ENCODE peak calls at places on chromosome 12, in six cellular contexts. One of them, this sample, is unnamed.

GRCh38 chr12:112908548-112908947 is 1.8 kb downstream of the OAS1 start:
- DNase-seq in effector memory CD4-positive, alpha-beta T cell: no peak
- DNase-seq in CD8-positive, alpha-beta T cell: no peak
- DNase-seq in testis: no peak
- DNase-seq in SJSA1: no peak
- DNase-seq in BJ: no peak
- DNase-seq in this sample: no peak

GRCh38 chr12:71024827-71025226 is 104.3 kb upstream of the PTPRR start:
- DNase-seq in effector memory CD4-positive, alpha-beta T cell: no peak
- DNase-seq in BJ: no peak
- DNase-seq in testis: no peak
- DNase-seq in SJSA1: no peak
- DNase-seq in CD8-positive, alpha-beta T cell: no peak
- DNase-seq in this sample: no peak

GRCh38 chr12:12003609-12004008 is 67.1 kb upstream of the BCL2L14 start:
- DNase-seq in CD8-positive, alpha-beta T cell: no peak
- DNase-seq in effector memory CD4-positive, alpha-beta T cell: no peak
- DNase-seq in BJ: no peak
- DNase-seq in testis: no peak
- DNase-seq in SJSA1: no peak
- DNase-seq in this sample: no peak

GRCh38 chr12:3242199-3242863 is 165.2 kb downstream of the TSPAN9 start:
- DNase-seq in effector memory CD4-positive, alpha-beta T cell: no peak
- DNase-seq in CD8-positive, alpha-beta T cell: no peak
- DNase-seq in BJ: no peak
- DNase-seq in SJSA1: no peak
- DNase-seq in testis: no peak
- DNase-seq in this sample: no peak

GRCh38 chr12:20423557-20423956 is 55.2 kb downstream of the PDE3A start:
- DNase-seq in testis: no peak
- DNase-seq in SJSA1: no peak
- DNase-seq in CD8-positive, alpha-beta T cell: no peak
- DNase-seq in effector memory CD4-positive, alpha-beta T cell: no peak
- DNase-seq in BJ: no peak
- DNase-seq in this sample: no peak

GRCh38 chr12:92753976-92754885 is 51.4 kb downstream of the PLEKHG7 start:
- DNase-seq in BJ: no peak
- DNase-seq in effector memory CD4-positive, alpha-beta T cell: no peak
- DNase-seq in SJSA1: no peak
- DNase-seq in testis: no peak
- DNase-seq in CD8-positive, alpha-beta T cell: no peak
- DNase-seq in this sample: peak; percentile 10

GRCh38 chr12:88235183-88235833 is 93.2 kb downstream of the TMTC3 start:
- DNase-seq in testis: no peak
- DNase-seq in effector memory CD4-positive, alpha-beta T cell: no peak
- DNase-seq in SJSA1: no peak
- DNase-seq in CD8-positive, alpha-beta T cell: no peak
- DNase-seq in BJ: no peak
- DNase-seq in this sample: no peak

GRCh38 chr12:102182635-102183034 is 15.0 kb downstream of the PMCH start:
- DNase-seq in testis: no peak
- DNase-seq in BJ: no peak
- DNase-seq in CD8-positive, alpha-beta T cell: no peak
- DNase-seq in SJSA1: no peak
- DNase-seq in effector memory CD4-positive, alpha-beta T cell: no peak
- DNase-seq in this sample: no peak

GRCh38 chr12:52181757-52182156 is 10.1 kb downstream of the KRT80 start:
- DNase-seq in BJ: no peak
- DNase-seq in testis: no peak
- DNase-seq in CD8-positive, alpha-beta T cell: no peak
- DNase-seq in SJSA1: peak; percentile 78
- DNase-seq in effector memory CD4-positive, alpha-beta T cell: no peak
- DNase-seq in this sample: no peak

GRCh38 chr12:3752741-3753486 is at the start of gene CRACR2A:
- DNase-seq in effector memory CD4-positive, alpha-beta T cell: peak; percentile 73
- DNase-seq in SJSA1: peak; percentile 57
- DNase-seq in CD8-positive, alpha-beta T cell: peak; percentile 79
- DNase-seq in BJ: no peak
- DNase-seq in testis: peak; percentile 59
- DNase-seq in this sample: peak; percentile 40

GRCh38 chr12:27143676-27144075 is 61.3 kb upstream of the C12orf71 start:
- DNase-seq in SJSA1: no peak
- DNase-seq in CD8-positive, alpha-beta T cell: no peak
- DNase-seq in testis: no peak
- DNase-seq in effector memory CD4-positive, alpha-beta T cell: no peak
- DNase-seq in BJ: no peak
- DNase-seq in this sample: no peak

GRCh38 chr12:98509063-98509462 is 6.3 kb upstream of the TMPO start:
- DNase-seq in SJSA1: peak; percentile 8
- DNase-seq in CD8-positive, alpha-beta T cell: no peak
- DNase-seq in testis: no peak
- DNase-seq in effector memory CD4-positive, alpha-beta T cell: no peak
- DNase-seq in BJ: no peak
- DNase-seq in this sample: no peak

GRCh38 chr12:119486599-119487154 is 106.9 kb upstream of the TMEM233 start:
- DNase-seq in SJSA1: no peak
- DNase-seq in effector memory CD4-positive, alpha-beta T cell: no peak
- DNase-seq in testis: no peak
- DNase-seq in CD8-positive, alpha-beta T cell: no peak
- DNase-seq in BJ: no peak
- DNase-seq in this sample: no peak

GRCh38 chr12:18160901-18161300 is 70.9 kb upstream of the RERGL start:
- DNase-seq in effector memory CD4-positive, alpha-beta T cell: no peak
- DNase-seq in SJSA1: no peak
- DNase-seq in CD8-positive, alpha-beta T cell: no peak
- DNase-seq in BJ: no peak
- DNase-seq in testis: no peak
- DNase-seq in this sample: no peak

GRCh38 chr12:78315018-78315417 is 484.3 kb downstream of the NAV3 start:
- DNase-seq in CD8-positive, alpha-beta T cell: no peak
- DNase-seq in BJ: no peak
- DNase-seq in effector memory CD4-positive, alpha-beta T cell: no peak
- DNase-seq in testis: no peak
- DNase-seq in SJSA1: no peak
- DNase-seq in this sample: no peak

GRCh38 chr12:78120866-78121590 is 290.3 kb downstream of the NAV3 start:
- DNase-seq in CD8-positive, alpha-beta T cell: no peak
- DNase-seq in testis: peak; percentile 46
- DNase-seq in BJ: no peak
- DNase-seq in SJSA1: no peak
- DNase-seq in effector memory CD4-positive, alpha-beta T cell: no peak
- DNase-seq in this sample: no peak

GRCh38 chr12:123393747-123394146 is 9.8 kb downstream of the KMT5A start:
- DNase-seq in testis: no peak
- DNase-seq in BJ: no peak
- DNase-seq in CD8-positive, alpha-beta T cell: no peak
- DNase-seq in effector memory CD4-positive, alpha-beta T cell: no peak
- DNase-seq in SJSA1: no peak
- DNase-seq in this sample: no peak

GRCh38 chr12:123388948-123389559 is 5.1 kb downstream of the KMT5A start:
- DNase-seq in BJ: no peak
- DNase-seq in CD8-positive, alpha-beta T cell: no peak
- DNase-seq in testis: no peak
- DNase-seq in SJSA1: no peak
- DNase-seq in effector memory CD4-positive, alpha-beta T cell: no peak
- DNase-seq in this sample: peak; percentile 14

GRCh38 chr12:123389560-123390351 is 5.8 kb downstream of the KMT5A start:
- DNase-seq in CD8-positive, alpha-beta T cell: peak; percentile 13
- DNase-seq in testis: peak; percentile 57
- DNase-seq in SJSA1: no peak
- DNase-seq in effector memory CD4-positive, alpha-beta T cell: no peak
- DNase-seq in BJ: no peak
- DNase-seq in this sample: peak; percentile 62

GRCh38 chr12:123390415-123391093 is 6.6 kb downstream of the KMT5A start:
- DNase-seq in BJ: no peak
- DNase-seq in effector memory CD4-positive, alpha-beta T cell: no peak
- DNase-seq in SJSA1: no peak
- DNase-seq in testis: no peak
- DNase-seq in CD8-positive, alpha-beta T cell: no peak
- DNase-seq in this sample: no peak

GRCh38 chr12:123391546-123392343 is 7.8 kb downstream of the KMT5A start:
- DNase-seq in CD8-positive, alpha-beta T cell: no peak
- DNase-seq in effector memory CD4-positive, alpha-beta T cell: no peak
- DNase-seq in testis: no peak
- DNase-seq in BJ: no peak
- DNase-seq in SJSA1: no peak
- DNase-seq in this sample: no peak
- H3K4me3 ChIP-seq in CD8-positive, alpha-beta T cell: no peak overlapping the region
- H3K4me3 ChIP-seq in effector memory CD4-positive, alpha-beta T cell: no peak overlapping the region
- H3K4me3 ChIP-seq in testis: no peak overlapping the region
- H3K4me3 ChIP-seq in BJ: no peak overlapping the region
- H3K4me3 ChIP-seq in SJSA1: no peak overlapping the region
- H3K4me3 ChIP-seq in this sample: no peak overlapping the region

DNA sequence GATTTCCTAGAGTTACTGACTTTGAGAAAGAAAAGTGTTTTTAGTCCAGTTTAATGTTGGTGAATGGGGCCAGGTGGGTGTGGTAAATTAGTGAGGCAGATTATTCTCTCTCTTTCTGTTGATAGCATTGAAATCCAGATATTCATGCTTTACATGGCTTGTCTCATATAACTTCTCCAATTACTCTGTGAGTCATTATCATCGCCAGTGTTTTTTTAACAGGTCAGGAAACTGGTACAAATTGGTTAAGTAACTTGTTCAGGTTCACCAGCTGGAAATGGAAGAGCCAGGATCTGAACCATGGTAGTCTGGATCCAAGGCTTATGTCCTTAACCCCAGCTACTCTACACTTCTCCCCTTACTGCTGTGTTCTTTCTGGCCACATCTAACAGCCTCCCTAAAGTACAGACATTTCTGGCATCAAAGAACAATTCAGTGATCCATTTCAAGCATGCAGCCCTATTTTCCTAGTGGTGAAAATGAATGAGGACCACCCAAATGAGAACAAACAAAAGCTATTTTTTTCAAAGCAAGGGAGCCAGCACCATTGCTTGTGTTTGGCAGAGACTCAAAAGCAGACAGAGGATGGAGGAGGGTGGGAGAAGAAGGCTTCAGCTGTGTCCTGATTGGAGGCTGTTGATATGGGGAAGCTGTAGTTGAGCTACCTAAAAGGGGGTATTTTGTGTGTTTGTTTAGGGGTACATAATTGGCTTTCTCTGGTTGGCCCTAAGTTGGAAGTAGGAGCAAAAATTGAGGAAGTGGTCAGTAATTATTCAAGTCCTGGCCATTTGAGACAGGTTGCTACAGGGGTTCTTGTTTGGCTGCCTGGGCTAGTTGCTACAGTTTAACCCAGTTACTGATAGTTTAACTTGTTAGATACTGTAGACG is 1.7 kb downstream of the IRAK3 start:
- DNase-seq in effector memory CD4-positive, alpha-beta T cell: no peak
- DNase-seq in testis: no peak
- DNase-seq in CD8-positive, alpha-beta T cell: no peak
- DNase-seq in SJSA1: no peak
- DNase-seq in BJ: no peak
- DNase-seq in this sample: no peak
- H3K27me3 ChIP-seq in effector memory CD4-positive, alpha-beta T cell: peaks cover 8% of the 10 kb centered on the region
- H3K27me3 ChIP-seq in testis: no peaks in the 10 kb centered on the region
- H3K27me3 ChIP-seq in CD8-positive, alpha-beta T cell: peaks cover 6% of the 10 kb centered on the region
- H3K27me3 ChIP-seq in SJSA1: no peaks in the 10 kb centered on the region
- H3K27me3 ChIP-seq in BJ: no peaks in the 10 kb centered on the region
- H3K27me3 ChIP-seq in this sample: no peaks in the 10 kb centered on the region

GRCh38 chr12:54229624-54230212 is 40.9 kb upstream of the SMUG1 start:
- DNase-seq in CD8-positive, alpha-beta T cell: no peak
- DNase-seq in testis: no peak
- DNase-seq in BJ: peak; percentile 91
- DNase-seq in SJSA1: peak; percentile 86
- DNase-seq in effector memory CD4-positive, alpha-beta T cell: no peak
- DNase-seq in this sample: peak; percentile 43

GRCh38 chr12:54230555-54230954 is 41.8 kb upstream of the SMUG1 start:
- DNase-seq in CD8-positive, alpha-beta T cell: no peak
- DNase-seq in testis: no peak
- DNase-seq in effector memory CD4-positive, alpha-beta T cell: no peak
- DNase-seq in BJ: no peak
- DNase-seq in SJSA1: no peak
- DNase-seq in this sample: no peak

GRCh38 chr12:54228471-54228870 is 39.7 kb upstream of the SMUG1 start:
- DNase-seq in effector memory CD4-positive, alpha-beta T cell: no peak
- DNase-seq in CD8-positive, alpha-beta T cell: no peak
- DNase-seq in SJSA1: no peak
- DNase-seq in BJ: no peak
- DNase-seq in testis: no peak
- DNase-seq in this sample: no peak

GRCh38 chr12:54231236-54231635 is 42.5 kb upstream of the SMUG1 start:
- DNase-seq in effector memory CD4-positive, alpha-beta T cell: no peak
- DNase-seq in SJSA1: no peak
- DNase-seq in CD8-positive, alpha-beta T cell: no peak
- DNase-seq in testis: no peak
- DNase-seq in BJ: no peak
- DNase-seq in this sample: no peak

DNA sequence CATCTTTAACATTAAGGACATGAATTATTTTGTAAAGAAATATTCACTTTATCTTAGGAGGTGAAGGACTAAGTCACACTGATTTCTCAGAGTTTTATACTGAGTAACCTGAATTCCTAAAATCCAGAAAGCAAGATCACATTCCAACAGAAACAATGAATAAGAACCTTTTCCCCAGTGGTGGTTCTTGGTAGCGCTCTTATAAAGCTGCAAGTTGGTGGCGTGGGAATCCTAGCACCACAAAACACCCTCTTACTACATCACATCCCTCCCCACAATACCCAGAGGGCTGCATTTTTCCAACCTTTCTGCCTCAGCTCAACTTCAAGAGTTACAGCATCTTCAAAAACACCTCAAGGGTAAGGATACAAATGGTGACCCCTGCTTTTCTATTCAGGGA is 44.0 kb upstream of the SMUG1 start:
- DNase-seq in CD8-positive, alpha-beta T cell: no peak
- DNase-seq in effector memory CD4-positive, alpha-beta T cell: no peak
- DNase-seq in BJ: no peak
- DNase-seq in SJSA1: no peak
- DNase-seq in testis: no peak
- DNase-seq in this sample: no peak
- H3K4me3 ChIP-seq in CD8-positive, alpha-beta T cell: no peak overlapping the region
- H3K4me3 ChIP-seq in effector memory CD4-positive, alpha-beta T cell: no peak overlapping the region
- H3K4me3 ChIP-seq in BJ: no peak overlapping the region
- H3K4me3 ChIP-seq in SJSA1: no peak overlapping the region
- H3K4me3 ChIP-seq in testis: no peak overlapping the region
- H3K4me3 ChIP-seq in this sample: no peak overlapping the region

GRCh38 chr12:15735837-15736615 is 53.2 kb downstream of the EPS8 start:
- DNase-seq in CD8-positive, alpha-beta T cell: no peak
- DNase-seq in BJ: no peak
- DNase-seq in SJSA1: no peak
- DNase-seq in effector memory CD4-positive, alpha-beta T cell: no peak
- DNase-seq in testis: no peak
- DNase-seq in this sample: no peak
- H3K27me3 ChIP-seq in CD8-positive, alpha-beta T cell: no peaks in the 10 kb centered on the region
- H3K27me3 ChIP-seq in BJ: no peaks in the 10 kb centered on the region
- H3K27me3 ChIP-seq in SJSA1: no peaks in the 10 kb centered on the region
- H3K27me3 ChIP-seq in effector memory CD4-positive, alpha-beta T cell: no peaks in the 10 kb centered on the region
- H3K27me3 ChIP-seq in testis: no peaks in the 10 kb centered on the region
- H3K27me3 ChIP-seq in this sample: no peaks in the 10 kb centered on the region

GRCh38 chr12:60539592-60539991 is 943.8 kb downstream of the SLC16A7 start:
- DNase-seq in SJSA1: no peak
- DNase-seq in CD8-positive, alpha-beta T cell: no peak
- DNase-seq in testis: peak; percentile 16
- DNase-seq in effector memory CD4-positive, alpha-beta T cell: no peak
- DNase-seq in BJ: no peak
- DNase-seq in this sample: peak; percentile 63
- H3K4me3 ChIP-seq in SJSA1: no peak overlapping the region
- H3K4me3 ChIP-seq in CD8-positive, alpha-beta T cell: no peak overlapping the region
- H3K4me3 ChIP-seq in testis: no peak overlapping the region
- H3K4me3 ChIP-seq in effector memory CD4-positive, alpha-beta T cell: no peak overlapping the region
- H3K4me3 ChIP-seq in BJ: no peak overlapping the region
- H3K4me3 ChIP-seq in this sample: no peak overlapping the region